ENCODE peak calls at places on chromosomes 11 and 22, in seven cellular contexts. J is PC-3, Z is Panc1, R is lower lobe of right lung, D is adrenal gland, M is gastrocnemius medialis, L is left ventricle myocardium inferior. I is an unnamed sample. For H3K9me3, the result is how much of the 10 kb centered on the place peaks cover.

GRCh38 chr11:117097567-117098268 is 510 bp downstream of the SIK3 start:
- DNase-seq in J (peak), Z (no peak), R (peak), D (peak), M (no peak), L (peak), I (peak)

GRCh38 chr11:104402812-104403521 is 239.0 kb upstream of the PDGFD start:
- DNase-seq in J (no peak), Z (no peak), R (no peak), D (no peak), M (no peak), L (no peak), I (no peak)

GRCh38 chr11:47938791-47939560 is 41.4 kb upstream of the PTPRJ start:
- DNase-seq in J (no peak), Z (no peak), R (peak), D (no peak), M (no peak), L (no peak), I (peak)

GRCh38 chr11:281486-282161 is 3.4 kb downstream of the NLRP6 start:
- DNase-seq in J (no peak), Z (no peak), R (no peak), D (no peak), M (no peak), L (no peak), I (no peak)

GRCh38 chr22:44209343-44209742 is 28.6 kb downstream of the PARVG start:
- DNase-seq in J (no peak), Z (no peak), R (no peak), D (no peak), M (no peak), L (no peak), I (no peak)

GRCh38 chr11:27352781-27353180 is 10.2 kb downstream of the CCDC34 start:
- DNase-seq in J (no peak), Z (no peak), R (no peak), D (no peak), M (no peak), L (no peak), I (no peak)

GRCh38 chr22:32177221-32177765 is 18.2 kb upstream of the C22orf42 start:
- DNase-seq in J (peak), Z (no peak), R (no peak), D (no peak), M (no peak), L (no peak), I (no peak)

GRCh38 chr22:50270302-50271010 is at the start of gene MAPK11:
- DNase-seq in J (peak), Z (no peak), R (peak), D (peak), M (no peak), L (peak), I (peak)

GRCh38 chr11:44318369-44318768 is 8.4 kb upstream of the ALX4 start:
- DNase-seq in J (no peak), Z (no peak), R (no peak), D (no peak), M (no peak), L (no peak), I (no peak)

GRCh38 chr11:11155962-11156815 is 196.9 kb downstream of the CSNK2A3 start:
- DNase-seq in J (peak), Z (no peak), R (no peak), D (no peak), M (no peak), L (no peak), I (no peak)

GRCh38 chr11:67632175-67632981 is 2.6 kb upstream of the NUDT8 start:
- DNase-seq in J (peak), Z (no peak), R (peak), D (no peak), M (peak), L (peak), I (peak)

DNA sequence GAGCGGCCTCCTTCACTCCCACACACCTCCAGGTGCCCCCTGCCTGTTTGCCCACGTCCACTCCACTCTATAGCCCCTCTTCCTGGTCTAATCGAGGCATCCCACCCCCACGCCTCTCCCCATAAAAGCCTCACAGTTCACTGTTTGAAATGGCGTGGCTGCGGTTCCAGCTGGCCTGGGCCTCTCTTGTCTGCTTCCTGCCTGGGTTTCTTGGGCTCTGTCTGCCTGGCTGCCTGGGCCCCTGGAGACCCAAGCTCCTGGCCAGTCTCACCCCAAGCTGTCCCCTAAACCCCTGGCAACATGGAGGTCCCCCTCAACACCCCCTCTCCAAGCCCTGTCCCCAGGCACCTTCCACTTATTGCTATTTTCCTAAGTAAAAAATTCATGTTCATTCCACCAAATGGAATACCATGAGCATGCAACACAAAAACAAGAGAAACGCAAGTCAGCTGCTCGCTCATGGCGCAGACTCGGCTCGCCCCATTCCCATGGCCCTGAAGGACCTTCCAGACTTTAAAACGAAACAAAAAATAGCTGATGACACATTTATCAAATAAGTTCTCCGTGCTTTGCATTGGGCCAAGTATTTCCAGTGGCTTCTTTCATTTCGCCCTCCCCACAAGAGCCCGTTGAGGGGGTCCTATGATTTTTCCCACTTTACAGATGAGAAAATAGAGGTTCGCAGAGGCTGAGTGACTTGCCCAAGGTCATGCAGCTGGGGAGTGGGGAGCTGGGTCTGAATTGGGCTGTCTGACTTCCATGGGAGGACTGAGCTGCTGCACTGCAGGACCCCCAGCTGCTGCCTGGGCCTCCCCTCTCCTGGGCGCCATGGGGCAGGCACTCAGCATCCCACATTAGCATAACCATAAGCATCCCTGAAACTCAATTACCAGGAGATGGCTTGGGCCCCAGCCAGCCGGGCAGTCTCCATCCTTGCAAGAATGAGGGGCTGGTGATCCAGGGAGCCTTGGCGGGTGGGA is 11.7 kb upstream of the FLRT1 start:
- DNase-seq in J (no peak), Z (no peak), R (no peak), D (no peak), M (no peak), L (no peak), I (no peak)
- H3K4me3 ChIP-seq in J (no peak), Z (no peak), R (no peak), D (no peak), M (no peak), L (no peak), I (no peak)

GRCh38 chr11:79259800-79260199 is 181.0 kb downstream of the TENM4 start:
- DNase-seq in J (peak), Z (no peak), R (no peak), D (no peak), M (no peak), L (no peak), I (no peak)
- TF ChIP-seq CTCF in J (peak), Z (peak), R (no peak), D (no peak), M (no peak), L (peak), I (no peak)

GRCh38 chr11:70739091-70739490 is 340.8 kb downstream of the CTTN start:
- DNase-seq in J (no peak), Z (no peak), R (peak), D (no peak), M (no peak), L (no peak), I (no peak)

GRCh38 chr11:70736937-70737640 is 338.8 kb downstream of the CTTN start:
- DNase-seq in J (no peak), Z (no peak), R (no peak), D (no peak), M (no peak), L (no peak), I (no peak)

GRCh38 chr11:70736461-70736860 is 338.1 kb downstream of the CTTN start:
- DNase-seq in J (no peak), Z (no peak), R (no peak), D (no peak), M (no peak), L (no peak), I (no peak)

GRCh38 chr11:70738661-70739060 is 340.3 kb downstream of the CTTN start:
- DNase-seq in J (no peak), Z (no peak), R (peak), D (no peak), M (no peak), L (no peak), I (no peak)

GRCh38 chr11:70737816-70738630 is 339.7 kb downstream of the CTTN start:
- DNase-seq in J (no peak), Z (no peak), R (peak), D (no peak), M (no peak), L (no peak), I (no peak)
- H3K9me3 ChIP-seq in J (under half), Z (under half), R (under half), D (under half), M (under half), L (under half), I (under half)

GRCh38 chr22:42994276-42994916 is 20.6 kb downstream of the PACSIN2 start:
- DNase-seq in J (no peak), Z (no peak), R (no peak), D (no peak), M (no peak), L (no peak), I (no peak)
- H3K4me3 ChIP-seq in J (peak), Z (no peak), R (peak), D (no peak), M (no peak), L (peak), I (no peak)

DNA sequence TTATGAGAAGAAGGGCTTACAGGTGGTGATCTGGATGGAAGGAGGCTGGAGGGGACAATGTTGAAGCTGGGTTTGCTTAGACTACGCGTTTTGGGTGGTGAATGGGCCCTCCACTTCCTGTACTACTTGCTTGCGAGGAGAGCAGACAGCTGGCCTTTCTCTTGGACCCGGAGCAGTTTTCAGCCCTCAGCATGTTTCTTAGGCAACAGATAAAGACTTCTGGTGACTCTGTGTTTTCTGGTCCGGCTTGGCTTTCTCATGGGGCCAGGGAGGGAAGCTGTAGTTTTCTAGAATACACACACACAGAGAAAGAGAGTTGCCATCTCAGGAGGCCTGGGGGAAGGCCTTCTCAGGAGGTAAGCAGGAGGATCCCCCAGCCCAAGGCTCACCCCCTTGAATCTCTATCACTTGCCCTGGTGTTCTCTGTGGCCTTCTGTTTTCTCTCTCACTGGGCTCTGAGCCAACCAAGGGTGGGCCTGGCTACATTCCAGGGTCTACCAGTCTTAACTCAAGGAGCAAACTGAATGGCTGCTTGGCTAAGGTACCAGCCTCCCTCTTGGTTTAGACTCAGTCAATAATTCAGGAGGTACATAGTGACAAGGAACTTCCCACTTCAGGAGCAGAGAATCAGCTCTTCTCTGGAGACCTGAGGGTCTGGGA is 2.4 kb downstream of the CCS start:
- DNase-seq in J (no peak), Z (no peak), R (no peak), D (no peak), M (no peak), L (peak), I (peak)
- TF ChIP-seq CTCF in J (no peak), Z (no peak), R (no peak), D (no peak), M (no peak), L (no peak), I (no peak)

DNA sequence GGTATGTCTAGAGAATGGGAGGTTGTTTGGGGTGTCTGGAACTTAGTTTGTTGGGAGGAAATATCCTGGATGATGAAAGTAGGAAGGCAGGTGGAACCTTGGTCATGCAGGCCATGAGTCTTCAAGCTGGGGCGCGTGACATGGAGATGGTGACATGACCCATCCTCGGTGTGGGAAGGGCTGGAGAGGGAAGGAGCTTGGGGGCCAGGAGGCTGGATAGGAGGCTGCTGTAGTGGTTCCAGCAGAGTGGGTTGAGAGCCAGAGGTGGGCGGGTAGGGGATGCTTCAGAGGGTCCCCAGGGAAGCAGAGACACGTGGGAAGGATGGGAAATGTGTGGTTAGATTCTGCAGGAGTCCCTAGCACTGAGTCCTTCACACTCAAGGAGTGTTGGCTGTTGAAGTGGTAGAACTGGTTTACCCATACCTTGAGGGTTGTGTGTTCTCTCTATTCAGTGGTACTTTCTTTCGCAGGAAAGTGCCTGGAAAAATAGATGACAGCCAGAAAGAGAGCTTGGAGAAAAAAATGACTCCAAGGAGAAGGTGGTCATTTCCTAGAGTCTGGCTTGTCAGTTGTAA is 56.8 kb downstream of the LDLRAD3 start:
- DNase-seq in J (peak), Z (no peak), R (no peak), D (no peak), M (no peak), L (no peak), I (peak)
- H3K9me3 ChIP-seq in J (under half), Z (under half), R (under half), D (under half), M (under half), L (under half), I (under half)

DNA sequence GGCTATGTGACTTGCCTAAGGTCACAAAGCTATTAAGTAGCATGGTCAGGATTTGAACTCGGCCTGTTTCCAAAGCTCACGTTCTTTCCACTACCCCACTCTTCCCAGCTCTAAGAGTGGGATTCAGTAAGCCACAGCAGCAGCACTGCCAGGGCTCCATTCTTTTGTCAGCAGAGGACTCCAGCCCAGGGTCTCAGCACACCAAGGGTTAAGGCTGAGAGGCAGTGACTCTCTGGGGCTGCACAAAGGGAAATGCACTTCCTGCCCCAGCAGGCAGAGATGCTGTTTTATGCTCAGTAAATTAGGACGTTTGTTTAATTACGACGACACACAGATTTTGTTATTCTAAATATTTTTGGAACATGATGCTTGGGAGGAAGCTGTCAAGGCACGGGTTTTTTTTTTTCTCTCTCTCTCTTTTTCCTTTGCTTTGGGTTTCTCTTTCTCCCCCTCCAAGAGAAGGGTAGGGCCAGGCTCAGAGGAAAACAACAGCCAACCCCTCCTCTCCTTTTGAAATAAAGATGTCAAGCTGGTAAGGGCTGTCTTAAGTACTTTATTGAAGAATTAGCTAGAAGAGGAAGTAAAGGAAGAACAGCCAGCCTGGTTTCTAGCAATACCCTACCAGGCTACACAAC is 2.9 kb downstream of the MYH9 start:
- DNase-seq in J (no peak), Z (no peak), R (no peak), D (no peak), M (no peak), L (no peak), I (no peak)
- H3K4me3 ChIP-seq in J (peak), Z (peak), R (peak), D (peak), M (peak), L (peak), I (peak)

GRCh38 chr22:38943181-38943580 is 14.2 kb upstream of the APOBEC3A start:
- DNase-seq in J (no peak), Z (no peak), R (no peak), D (no peak), M (no peak), L (no peak), I (no peak)
- TF ChIP-seq CTCF in J (peak), Z (no peak), R (no peak), D (no peak), M (no peak), L (no peak), I (no peak)

GRCh38 chr11:50214376-50214775 is 181.7 kb downstream of the OR4C45 start:
- DNase-seq in J (no peak), Z (no peak), R (no peak), D (no peak), M (no peak), L (no peak), I (no peak)
- H3K9me3 ChIP-seq in J (under half), Z (under half), R (under half), D (under half), M (under half), L (under half), I (under half)

I was measured in thyroid gland.